ENCODE peak calls at places on chromosomes 16 and 17, in eight cellular contexts. One of them, this sample, is unnamed.

GRCh38 chr16:79042886-79043285 is 557.7 kb downstream of the MAF start:
- DNase-seq in uterus: no peak
- DNase-seq in fibroblast of lung: no peak
- DNase-seq in BE2C: no peak
- DNase-seq in cardiac muscle cell: no peak
- DNase-seq in foreskin fibroblast: no peak
- DNase-seq in BJ: no peak
- DNase-seq in PC-9: no peak
- DNase-seq in this sample: no peak

GRCh38 chr17:74008196-74008595 is 195.3 kb upstream of the RPL38 start:
- DNase-seq in uterus: no peak
- DNase-seq in fibroblast of lung: no peak
- DNase-seq in BE2C: no peak
- DNase-seq in cardiac muscle cell: peak
- DNase-seq in foreskin fibroblast: no peak
- DNase-seq in BJ: no peak
- DNase-seq in PC-9: no peak
- DNase-seq in this sample: no peak

GRCh38 chr16:4109250-4109736 is 6.9 kb downstream of the ADCY9 start:
- DNase-seq in uterus: no peak
- DNase-seq in fibroblast of lung: no peak
- DNase-seq in BE2C: no peak
- DNase-seq in cardiac muscle cell: no peak
- DNase-seq in foreskin fibroblast: no peak
- DNase-seq in BJ: no peak
- DNase-seq in PC-9: no peak
- DNase-seq in this sample: peak

GRCh38 chr17:58060596-58061191 is 22.5 kb upstream of the DYNLL2 start:
- DNase-seq in uterus: peak
- DNase-seq in fibroblast of lung: no peak
- DNase-seq in BE2C: no peak
- DNase-seq in cardiac muscle cell: peak
- DNase-seq in foreskin fibroblast: peak
- DNase-seq in BJ: no peak
- DNase-seq in PC-9: no peak
- DNase-seq in this sample: peak

GRCh38 chr17:4184811-4185210 is 41.8 kb downstream of the CYB5D2 start:
- DNase-seq in uterus: no peak
- DNase-seq in fibroblast of lung: no peak
- DNase-seq in BE2C: no peak
- DNase-seq in cardiac muscle cell: no peak
- DNase-seq in foreskin fibroblast: no peak
- DNase-seq in BJ: no peak
- DNase-seq in PC-9: no peak
- DNase-seq in this sample: no peak

GRCh38 chr17:28318759-28319660 is at the start of gene TMEM97:
- DNase-seq in uterus: peak
- DNase-seq in fibroblast of lung: peak
- DNase-seq in BE2C: peak
- DNase-seq in cardiac muscle cell: peak
- DNase-seq in foreskin fibroblast: peak
- DNase-seq in BJ: peak
- DNase-seq in PC-9: peak
- DNase-seq in this sample: peak

GRCh38 chr17:8830141-8830540 is 31.0 kb upstream of the MFSD6L start:
- DNase-seq in uterus: no peak
- DNase-seq in fibroblast of lung: no peak
- DNase-seq in BE2C: no peak
- DNase-seq in cardiac muscle cell: no peak
- DNase-seq in foreskin fibroblast: no peak
- DNase-seq in BJ: no peak
- DNase-seq in PC-9: no peak
- DNase-seq in this sample: no peak

GRCh38 chr17:33551075-33551474 is 258.0 kb upstream of the ASIC2 start:
- DNase-seq in uterus: no peak
- DNase-seq in fibroblast of lung: no peak
- DNase-seq in BE2C: no peak
- DNase-seq in cardiac muscle cell: no peak
- DNase-seq in foreskin fibroblast: no peak
- DNase-seq in BJ: no peak
- DNase-seq in PC-9: no peak
- DNase-seq in this sample: no peak

GRCh38 chr17:19940722-19941464 is 36.7 kb downstream of the AKAP10 start:
- DNase-seq in uterus: no peak
- DNase-seq in fibroblast of lung: peak
- DNase-seq in BE2C: no peak
- DNase-seq in cardiac muscle cell: peak
- DNase-seq in foreskin fibroblast: peak
- DNase-seq in BJ: no peak
- DNase-seq in PC-9: peak
- DNase-seq in this sample: no peak

GRCh38 chr16:56932588-56933265 is 785 bp downstream of the HERPUD1 start:
- DNase-seq in uterus: peak
- DNase-seq in fibroblast of lung: peak
- DNase-seq in BE2C: peak
- DNase-seq in cardiac muscle cell: peak
- DNase-seq in foreskin fibroblast: peak
- DNase-seq in BJ: no peak
- DNase-seq in PC-9: peak
- DNase-seq in this sample: peak

GRCh38 chr17:45022288-45022648 is 29.2 kb downstream of the DCAKD start:
- DNase-seq in uterus: no peak
- DNase-seq in fibroblast of lung: no peak
- DNase-seq in BE2C: no peak
- DNase-seq in cardiac muscle cell: no peak
- DNase-seq in foreskin fibroblast: no peak
- DNase-seq in BJ: no peak
- DNase-seq in PC-9: no peak
- DNase-seq in this sample: no peak

GRCh38 chr17:52383493-52384100 is 225.1 kb upstream of the CA10 start:
- DNase-seq in uterus: no peak
- DNase-seq in fibroblast of lung: peak
- DNase-seq in BE2C: peak
- DNase-seq in cardiac muscle cell: peak
- DNase-seq in foreskin fibroblast: peak
- DNase-seq in BJ: no peak
- DNase-seq in PC-9: peak
- DNase-seq in this sample: no peak

GRCh38 chr17:74177018-74177450 is 26.4 kb upstream of the RPL38 start:
- DNase-seq in uterus: no peak
- DNase-seq in fibroblast of lung: peak
- DNase-seq in BE2C: no peak
- DNase-seq in cardiac muscle cell: no peak
- DNase-seq in foreskin fibroblast: peak
- DNase-seq in BJ: no peak
- DNase-seq in PC-9: no peak
- DNase-seq in this sample: peak

GRCh38 chr17:72590382-72590781 is 469.6 kb downstream of the SOX9 start:
- DNase-seq in uterus: no peak
- DNase-seq in fibroblast of lung: peak
- DNase-seq in BE2C: no peak
- DNase-seq in cardiac muscle cell: peak
- DNase-seq in foreskin fibroblast: peak
- DNase-seq in BJ: no peak
- DNase-seq in PC-9: no peak
- DNase-seq in this sample: no peak

GRCh38 chr17:64732336-64733006 is 70.4 kb upstream of the SMURF2 start:
- DNase-seq in uterus: no peak
- DNase-seq in fibroblast of lung: peak
- DNase-seq in BE2C: no peak
- DNase-seq in cardiac muscle cell: peak
- DNase-seq in foreskin fibroblast: peak
- DNase-seq in BJ: no peak
- DNase-seq in PC-9: peak
- DNase-seq in this sample: peak

GRCh38 chr17:50934672-50935200 is 68.6 kb upstream of the TOB1 start:
- DNase-seq in uterus: no peak
- DNase-seq in fibroblast of lung: no peak
- DNase-seq in BE2C: no peak
- DNase-seq in cardiac muscle cell: no peak
- DNase-seq in foreskin fibroblast: no peak
- DNase-seq in BJ: no peak
- DNase-seq in PC-9: no peak
- DNase-seq in this sample: no peak

GRCh38 chr17:50928662-50929061 is 62.5 kb upstream of the TOB1 start:
- DNase-seq in uterus: no peak
- DNase-seq in fibroblast of lung: no peak
- DNase-seq in BE2C: no peak
- DNase-seq in cardiac muscle cell: no peak
- DNase-seq in foreskin fibroblast: no peak
- DNase-seq in BJ: no peak
- DNase-seq in PC-9: no peak
- DNase-seq in this sample: no peak

GRCh38 chr17:50934161-50934560 is 68.0 kb upstream of the TOB1 start:
- DNase-seq in uterus: no peak
- DNase-seq in fibroblast of lung: no peak
- DNase-seq in BE2C: no peak
- DNase-seq in cardiac muscle cell: no peak
- DNase-seq in foreskin fibroblast: no peak
- DNase-seq in BJ: no peak
- DNase-seq in PC-9: no peak
- DNase-seq in this sample: no peak

GRCh38 chr17:50932584-50932901 is 66.4 kb upstream of the TOB1 start:
- DNase-seq in uterus: no peak
- DNase-seq in fibroblast of lung: no peak
- DNase-seq in BE2C: no peak
- DNase-seq in cardiac muscle cell: no peak
- DNase-seq in foreskin fibroblast: no peak
- DNase-seq in BJ: no peak
- DNase-seq in PC-9: no peak
- DNase-seq in this sample: no peak

DNA sequence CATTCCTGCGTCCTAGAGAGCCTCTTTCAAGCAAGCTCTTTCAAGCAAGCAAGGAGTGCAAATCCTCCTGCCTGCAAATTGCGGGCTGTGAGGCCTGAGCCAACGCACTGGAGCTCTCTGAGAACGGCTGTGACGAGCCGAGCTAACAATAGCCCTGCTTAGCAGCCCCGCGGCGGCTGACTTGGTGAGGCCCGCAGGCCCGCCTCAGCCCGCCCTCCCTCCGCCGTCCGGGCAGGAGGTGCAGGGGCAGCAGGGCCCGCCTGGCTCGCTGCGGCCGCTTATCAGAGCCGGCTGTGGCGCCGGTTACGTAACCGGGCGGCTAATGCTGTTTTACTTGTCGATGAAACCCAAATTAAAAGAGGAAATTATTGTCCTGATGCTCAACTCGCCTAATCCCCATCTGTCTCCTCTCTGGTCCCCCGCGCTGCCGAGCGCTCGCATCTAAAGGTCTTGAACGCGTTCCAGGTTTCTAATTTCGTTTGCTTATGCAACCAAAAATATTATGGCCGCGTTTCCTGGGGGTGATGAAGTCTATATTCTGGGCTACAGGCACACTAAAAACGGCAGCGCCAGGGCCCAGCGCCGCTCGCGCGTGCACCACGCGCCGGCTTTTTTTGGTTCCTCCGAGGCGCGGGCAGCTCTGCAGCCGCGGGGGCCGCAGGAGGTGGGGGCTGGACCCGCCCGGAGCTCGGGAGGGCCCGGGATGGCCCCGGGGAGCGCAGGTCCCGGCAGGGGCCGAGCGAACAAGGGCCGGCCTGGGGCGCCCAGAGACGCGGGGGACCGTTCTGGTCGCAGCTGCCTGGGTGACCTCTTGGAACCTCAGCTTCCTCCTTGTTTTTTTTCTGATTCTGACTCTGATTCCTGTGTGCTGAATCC is 65.1 kb upstream of the TOB1 start:
- DNase-seq in uterus: peak
- DNase-seq in fibroblast of lung: peak
- DNase-seq in BE2C: peak
- DNase-seq in cardiac muscle cell: peak
- DNase-seq in foreskin fibroblast: peak
- DNase-seq in BJ: no peak
- DNase-seq in PC-9: peak
- DNase-seq in this sample: peak
- H3K4me3 ChIP-seq in uterus: peak
- H3K4me3 ChIP-seq in fibroblast of lung: peak
- H3K4me3 ChIP-seq in BE2C: peak
- H3K4me3 ChIP-seq in cardiac muscle cell: peak
- H3K4me3 ChIP-seq in foreskin fibroblast: peak
- H3K4me3 ChIP-seq in BJ: peak
- H3K4me3 ChIP-seq in PC-9: peak
- H3K4me3 ChIP-seq in this sample: no peak

GRCh38 chr16:69763557-69763942 is 1.4 kb downstream of the WWP2 start:
- DNase-seq in uterus: no peak
- DNase-seq in fibroblast of lung: no peak
- DNase-seq in BE2C: no peak
- DNase-seq in cardiac muscle cell: no peak
- DNase-seq in foreskin fibroblast: no peak
- DNase-seq in BJ: no peak
- DNase-seq in PC-9: no peak
- DNase-seq in this sample: no peak
- H3K4me3 ChIP-seq in uterus: peak
- H3K4me3 ChIP-seq in fibroblast of lung: peak
- H3K4me3 ChIP-seq in BE2C: no peak
- H3K4me3 ChIP-seq in cardiac muscle cell: no peak
- H3K4me3 ChIP-seq in foreskin fibroblast: peak
- H3K4me3 ChIP-seq in BJ: no peak
- H3K4me3 ChIP-seq in PC-9: peak
- H3K4me3 ChIP-seq in this sample: no peak

GRCh38 chr16:15498427-15499175 is 64.2 kb downstream of the BMERB1 start:
- DNase-seq in uterus: no peak
- DNase-seq in fibroblast of lung: peak
- DNase-seq in BE2C: no peak
- DNase-seq in cardiac muscle cell: peak
- DNase-seq in foreskin fibroblast: peak
- DNase-seq in BJ: no peak
- DNase-seq in PC-9: no peak
- DNase-seq in this sample: no peak
- H3K4me3 ChIP-seq in uterus: no peak
- H3K4me3 ChIP-seq in fibroblast of lung: no peak
- H3K4me3 ChIP-seq in BE2C: no peak
- H3K4me3 ChIP-seq in cardiac muscle cell: no peak
- H3K4me3 ChIP-seq in foreskin fibroblast: no peak
- H3K4me3 ChIP-seq in BJ: no peak
- H3K4me3 ChIP-seq in PC-9: no peak
- H3K4me3 ChIP-seq in this sample: no peak

GRCh38 chr16:86577314-86577971 is 906 bp upstream of the FOXL1 start:
- DNase-seq in uterus: no peak
- DNase-seq in fibroblast of lung: peak
- DNase-seq in BE2C: no peak
- DNase-seq in cardiac muscle cell: no peak
- DNase-seq in foreskin fibroblast: peak
- DNase-seq in BJ: no peak
- DNase-seq in PC-9: no peak
- DNase-seq in this sample: no peak
- H3K4me3 ChIP-seq in uterus: no peak
- H3K4me3 ChIP-seq in fibroblast of lung: peak
- H3K4me3 ChIP-seq in BE2C: no peak
- H3K4me3 ChIP-seq in cardiac muscle cell: no peak
- H3K4me3 ChIP-seq in foreskin fibroblast: peak
- H3K4me3 ChIP-seq in BJ: no peak
- H3K4me3 ChIP-seq in PC-9: no peak
- H3K4me3 ChIP-seq in this sample: peak

GRCh38 chr17:13337864-13338371 is 263.8 kb downstream of the HS3ST3A1 start:
- DNase-seq in uterus: no peak
- DNase-seq in fibroblast of lung: peak
- DNase-seq in BE2C: peak
- DNase-seq in cardiac muscle cell: peak
- DNase-seq in foreskin fibroblast: peak
- DNase-seq in BJ: no peak
- DNase-seq in PC-9: peak
- DNase-seq in this sample: no peak
- H3K4me3 ChIP-seq in uterus: no peak
- H3K4me3 ChIP-seq in fibroblast of lung: peak
- H3K4me3 ChIP-seq in BE2C: peak
- H3K4me3 ChIP-seq in cardiac muscle cell: peak
- H3K4me3 ChIP-seq in foreskin fibroblast: peak
- H3K4me3 ChIP-seq in BJ: peak
- H3K4me3 ChIP-seq in PC-9: no peak
- H3K4me3 ChIP-seq in this sample: no peak

GRCh38 chr16:72858611-72859493 is 189.1 kb downstream of the ZFHX3 start:
- DNase-seq in uterus: peak
- DNase-seq in fibroblast of lung: peak
- DNase-seq in BE2C: peak
- DNase-seq in cardiac muscle cell: peak
- DNase-seq in foreskin fibroblast: peak
- DNase-seq in BJ: no peak
- DNase-seq in PC-9: no peak
- DNase-seq in this sample: peak
- H3K4me3 ChIP-seq in uterus: no peak
- H3K4me3 ChIP-seq in fibroblast of lung: peak
- H3K4me3 ChIP-seq in BE2C: no peak
- H3K4me3 ChIP-seq in cardiac muscle cell: no peak
- H3K4me3 ChIP-seq in foreskin fibroblast: no peak
- H3K4me3 ChIP-seq in BJ: no peak
- H3K4me3 ChIP-seq in PC-9: no peak
- H3K4me3 ChIP-seq in this sample: no peak